ENCODE peak calls at places on chromosomes 7 and 10, in four cellular contexts. One of them, this sample, is unnamed.

GRCh38 chr10:120386196-120386595 is 70.8 kb upstream of the PLPP4 start:
- DNase-seq in GM12865: no peak
- DNase-seq in Peyer's patch: no peak
- DNase-seq in GM06990: no peak
- DNase-seq in this sample: no peak

GRCh38 chr7:20798081-20798693 is 11.5 kb upstream of the SP8 start:
- DNase-seq in Peyer's patch: peak; percentile 79
- DNase-seq in GM12865: peak; percentile 69
- DNase-seq in GM06990: peak; percentile 60
- DNase-seq in this sample: no peak

GRCh38 chr10:49600046-49600445 is 10.1 kb upstream of the SLC18A3 start:
- DNase-seq in GM06990: no peak
- DNase-seq in GM12865: no peak
- DNase-seq in Peyer's patch: no peak
- DNase-seq in this sample: no peak

GRCh38 chr7:73851410-73852338 is 9.3 kb upstream of the TMEM270 start:
- DNase-seq in GM12865: peak; percentile 59
- DNase-seq in GM06990: no peak
- DNase-seq in Peyer's patch: no peak
- DNase-seq in this sample: peak; percentile 97

GRCh38 chr7:151459726-151460473 is 20.0 kb upstream of the CRYGN start:
- DNase-seq in Peyer's patch: peak; percentile 86
- DNase-seq in GM12865: no peak
- DNase-seq in GM06990: no peak
- DNase-seq in this sample: peak; percentile 95

GRCh38 chr7:114502454-114503254 is 88.0 kb downstream of the FOXP2 start:
- DNase-seq in GM12865: no peak
- DNase-seq in GM06990: no peak
- DNase-seq in Peyer's patch: no peak
- DNase-seq in this sample: peak; percentile 13

GRCh38 chr10:61621538-61622150 is 41.1 kb upstream of the CABCOCO1 start:
- DNase-seq in GM06990: no peak
- DNase-seq in Peyer's patch: no peak
- DNase-seq in GM12865: no peak
- DNase-seq in this sample: no peak

GRCh38 chr10:102230861-102231356 is 4.8 kb downstream of the ELOVL3 start:
- DNase-seq in GM06990: peak; percentile 54
- DNase-seq in GM12865: peak; percentile 54
- DNase-seq in Peyer's patch: peak; percentile 70
- DNase-seq in this sample: peak; percentile 24

GRCh38 chr10:132138133-132138532 is 48.6 kb upstream of the DPYSL4 start:
- DNase-seq in GM12865: no peak
- DNase-seq in Peyer's patch: peak; percentile 34
- DNase-seq in GM06990: no peak
- DNase-seq in this sample: no peak

GRCh38 chr10:124740374-124741280 is 3.6 kb downstream of the FAM53B start:
- DNase-seq in GM12865: peak; percentile 62
- DNase-seq in GM06990: peak; percentile 65
- DNase-seq in Peyer's patch: peak; percentile 63
- DNase-seq in this sample: peak; percentile 71

GRCh38 chr10:95694665-95695064 is 938 bp upstream of the TCTN3 start:
- DNase-seq in GM12865: no peak
- DNase-seq in GM06990: peak; percentile 19
- DNase-seq in Peyer's patch: peak; percentile 47
- DNase-seq in this sample: no peak

GRCh38 chr7:101936612-101937231 is 119.3 kb downstream of the CUX1 start:
- DNase-seq in GM06990: no peak
- DNase-seq in GM12865: no peak
- DNase-seq in Peyer's patch: peak; percentile 52
- DNase-seq in this sample: no peak

DNA sequence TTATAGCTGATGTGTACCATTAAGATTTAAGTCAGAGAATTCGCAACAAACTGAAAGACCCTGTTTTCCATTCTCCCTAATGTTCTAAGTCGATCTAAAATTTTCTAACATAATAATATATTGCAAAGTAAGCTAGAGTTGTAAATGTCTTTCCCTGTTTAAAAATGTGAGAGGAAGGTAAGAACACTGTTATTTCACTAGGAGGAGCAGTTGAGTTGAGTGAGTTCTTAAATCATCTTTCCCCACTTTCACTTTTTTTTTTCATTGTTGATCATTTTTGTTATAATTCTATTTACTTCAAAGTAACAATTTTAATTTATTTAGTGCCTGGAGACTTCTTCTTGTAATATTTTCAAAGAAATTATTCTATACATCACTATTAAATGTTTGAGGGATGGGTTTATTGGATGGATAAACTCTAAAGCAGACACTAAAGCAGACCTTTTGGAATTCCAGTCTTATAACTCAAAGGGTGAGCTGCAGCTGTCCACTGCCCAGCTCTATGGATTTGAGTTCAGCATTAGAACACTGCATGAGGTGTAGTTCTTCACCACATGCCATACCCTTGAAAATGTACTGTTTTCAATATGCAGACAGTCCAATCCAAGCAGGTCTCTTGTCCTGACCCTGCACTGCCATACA is 181.3 kb upstream of the FZD1 start:
- DNase-seq in GM12865: peak; percentile 31
- DNase-seq in GM06990: no peak
- DNase-seq in Peyer's patch: no peak
- DNase-seq in this sample: peak; percentile 63
- TF ChIP-seq CTCF in GM12865: peak; percentile 41
- TF ChIP-seq CTCF in GM06990: peak; percentile 39
- TF ChIP-seq CTCF in Peyer's patch: peak; percentile 15
- TF ChIP-seq CTCF in this sample: peak; percentile 43

GRCh38 chr7:121042195-121042594 is 53.7 kb downstream of the CPED1 start:
- DNase-seq in GM12865: no peak
- DNase-seq in GM06990: no peak
- DNase-seq in Peyer's patch: no peak
- DNase-seq in this sample: no peak
- H3K4me3 ChIP-seq in GM12865: no peak overlapping the region
- H3K4me3 ChIP-seq in GM06990: no peak overlapping the region
- H3K4me3 ChIP-seq in Peyer's patch: no peak overlapping the region
- H3K4me3 ChIP-seq in this sample: no peak overlapping the region

GRCh38 chr10:75294866-75295692 is 59.3 kb upstream of the COMTD1 start:
- DNase-seq in Peyer's patch: peak; percentile 80
- DNase-seq in GM06990: peak; percentile 42
- DNase-seq in GM12865: peak; percentile 48
- DNase-seq in this sample: peak; percentile 90
- TF ChIP-seq CTCF in Peyer's patch: peak; percentile 19
- TF ChIP-seq CTCF in GM06990: peak; percentile 17
- TF ChIP-seq CTCF in GM12865: peak; percentile 4
- TF ChIP-seq CTCF in this sample: no peak

DNA sequence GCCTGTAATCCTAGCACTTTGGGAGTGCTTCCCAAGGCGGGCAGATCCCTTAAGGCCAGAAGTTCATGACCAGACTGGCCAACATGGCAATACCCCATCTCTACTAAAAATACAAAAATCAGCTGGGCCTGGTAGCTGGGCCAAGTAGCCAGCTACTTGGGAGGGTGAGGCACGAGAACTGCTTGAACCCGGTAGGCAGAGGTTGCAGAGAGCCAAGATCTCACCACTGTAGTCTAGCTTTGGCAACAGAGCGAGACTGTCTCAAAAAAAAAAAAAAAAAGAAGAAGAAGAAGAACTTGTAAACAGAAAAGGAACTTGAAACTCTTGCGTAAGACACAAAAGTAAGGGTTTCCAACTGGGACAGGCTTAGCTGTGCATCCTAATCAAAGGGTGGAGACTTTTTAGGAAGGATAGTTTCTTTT is 5.6 kb upstream of the IFIT2 start:
- DNase-seq in GM06990: peak; percentile 28
- DNase-seq in GM12865: peak; percentile 49
- DNase-seq in Peyer's patch: no peak
- DNase-seq in this sample: peak; percentile 76
- H3K4me3 ChIP-seq in GM06990: no peak overlapping the region
- H3K4me3 ChIP-seq in GM12865: no peak overlapping the region
- H3K4me3 ChIP-seq in Peyer's patch: no peak overlapping the region
- H3K4me3 ChIP-seq in this sample: no peak overlapping the region

DNA sequence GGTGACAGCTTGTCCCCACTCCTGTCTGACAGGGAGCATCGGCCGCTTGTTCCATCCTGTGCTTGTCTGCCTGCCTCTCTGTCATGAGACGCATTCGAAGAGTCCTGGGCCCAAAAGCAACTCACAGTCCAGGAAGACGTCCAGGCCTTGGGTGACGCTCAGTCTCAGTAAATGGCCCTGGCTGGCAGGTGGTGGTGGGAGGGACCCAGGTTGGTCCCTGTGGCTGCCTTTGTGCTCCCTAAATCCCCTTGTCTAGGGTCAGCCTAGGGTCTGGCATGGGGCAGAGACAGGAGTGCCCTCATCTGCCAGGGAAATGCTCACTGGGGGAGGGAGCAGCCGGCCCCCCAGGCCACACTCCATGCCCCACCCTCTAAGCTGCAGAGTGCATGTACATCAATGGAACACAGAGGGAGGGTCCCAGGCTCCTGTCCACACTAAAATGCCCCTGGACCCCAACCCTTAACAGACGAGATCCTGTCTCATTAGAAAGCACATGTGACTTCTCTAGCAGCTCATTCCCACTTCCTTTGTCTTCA is 295.2 kb upstream of the ZNF32 start:
- DNase-seq in GM12865: no peak
- DNase-seq in Peyer's patch: no peak
- DNase-seq in GM06990: no peak
- DNase-seq in this sample: no peak
- TF ChIP-seq CTCF in GM12865: no peak
- TF ChIP-seq CTCF in Peyer's patch: no peak
- TF ChIP-seq CTCF in GM06990: no peak
- TF ChIP-seq CTCF in this sample: no peak

GRCh38 chr10:51077507-51077906 is 3.2 kb downstream of the PRKG1 start:
- DNase-seq in Peyer's patch: no peak
- DNase-seq in GM12865: no peak
- DNase-seq in GM06990: no peak
- DNase-seq in this sample: no peak
- H3K4me3 ChIP-seq in Peyer's patch: no peak overlapping the region
- H3K4me3 ChIP-seq in GM12865: no peak overlapping the region
- H3K4me3 ChIP-seq in GM06990: no peak overlapping the region
- H3K4me3 ChIP-seq in this sample: peak overlapping the region; percentile 93

GRCh38 chr10:34677591-34677990 is 137.5 kb downstream of the PARD3 start:
- DNase-seq in Peyer's patch: no peak
- DNase-seq in GM12865: no peak
- DNase-seq in GM06990: no peak
- DNase-seq in this sample: no peak
- TF ChIP-seq CTCF in Peyer's patch: no peak
- TF ChIP-seq CTCF in GM12865: no peak
- TF ChIP-seq CTCF in GM06990: no peak
- TF ChIP-seq CTCF in this sample: no peak